ENCODE peak calls at places on chromosomes 7 and 10, in five cellular contexts. One of them, this sample, is unnamed.
A peak's percentile ranks its signal among the peaks of the same experiment; 100 is the strongest.

GRCh38 chr10:46545861-46546590 is 10.4 kb downstream of the GPRIN2 start:
- DNase-seq in AG04450: no peak
- DNase-seq in aorta: peak; percentile 69
- DNase-seq in thyroid gland: peak; percentile 2
- DNase-seq in A549: no peak
- DNase-seq in this sample: no peak

GRCh38 chr10:11570751-11571150 is 40.7 kb downstream of the USP6NL start:
- DNase-seq in A549: no peak
- DNase-seq in aorta: no peak
- DNase-seq in AG04450: no peak
- DNase-seq in thyroid gland: no peak
- DNase-seq in this sample: no peak

GRCh38 chr7:21020667-21021066 is 234.0 kb upstream of the SP8 start:
- DNase-seq in A549: no peak
- DNase-seq in AG04450: no peak
- DNase-seq in aorta: no peak
- DNase-seq in thyroid gland: no peak
- DNase-seq in this sample: no peak

GRCh38 chr10:121572857-121573540 is 25.2 kb downstream of the FGFR2 start:
- DNase-seq in A549: no peak
- DNase-seq in AG04450: no peak
- DNase-seq in aorta: no peak
- DNase-seq in thyroid gland: peak; percentile 29
- DNase-seq in this sample: no peak

GRCh38 chr10:74011762-74012161 is 13.8 kb downstream of the VCL start:
- DNase-seq in aorta: no peak
- DNase-seq in thyroid gland: peak; percentile 74
- DNase-seq in AG04450: peak; percentile 71
- DNase-seq in A549: peak; percentile 46
- DNase-seq in this sample: no peak

GRCh38 chr7:90119178-90119971 is 34.9 kb upstream of the STEAP1 start:
- DNase-seq in thyroid gland: peak; percentile 53
- DNase-seq in AG04450: no peak
- DNase-seq in aorta: peak; percentile 76
- DNase-seq in A549: peak; percentile 6
- DNase-seq in this sample: no peak

GRCh38 chr7:71414490-71414889 is 282.5 kb downstream of the GALNT17 start:
- DNase-seq in AG04450: no peak
- DNase-seq in aorta: no peak
- DNase-seq in thyroid gland: peak; percentile 84
- DNase-seq in A549: no peak
- DNase-seq in this sample: no peak

GRCh38 chr7:87878208-87878735 is 2.0 kb downstream of the DBF4 start:
- DNase-seq in A549: no peak
- DNase-seq in AG04450: no peak
- DNase-seq in aorta: no peak
- DNase-seq in thyroid gland: no peak
- DNase-seq in this sample: no peak

GRCh38 chr7:112892263-112892662 is 102.1 kb upstream of the TMEM168 start:
- DNase-seq in AG04450: peak; percentile 1
- DNase-seq in thyroid gland: no peak
- DNase-seq in A549: peak; percentile 53
- DNase-seq in aorta: no peak
- DNase-seq in this sample: no peak

GRCh38 chr10:88088441-88089340 is 225.3 kb downstream of the PTEN start:
- DNase-seq in aorta: no peak
- DNase-seq in A549: no peak
- DNase-seq in AG04450: no peak
- DNase-seq in thyroid gland: no peak
- DNase-seq in this sample: no peak

GRCh38 chr7:71308105-71308504 is 176.2 kb downstream of the GALNT17 start:
- DNase-seq in thyroid gland: no peak
- DNase-seq in aorta: peak; percentile 88
- DNase-seq in AG04450: no peak
- DNase-seq in A549: no peak
- DNase-seq in this sample: no peak

GRCh38 chr7:26549281-26549943 is 257.8 kb downstream of the SNX10 start:
- DNase-seq in thyroid gland: no peak
- DNase-seq in AG04450: no peak
- DNase-seq in aorta: no peak
- DNase-seq in A549: no peak
- DNase-seq in this sample: no peak

GRCh38 chr7:152887779-152888178 is 128.2 kb downstream of the ACTR3B start:
- DNase-seq in aorta: peak; percentile 43
- DNase-seq in thyroid gland: no peak
- DNase-seq in A549: no peak
- DNase-seq in AG04450: no peak
- DNase-seq in this sample: no peak

GRCh38 chr7:152883858-152884257 is 124.3 kb downstream of the ACTR3B start:
- DNase-seq in A549: no peak
- DNase-seq in AG04450: no peak
- DNase-seq in aorta: no peak
- DNase-seq in thyroid gland: no peak
- DNase-seq in this sample: no peak

GRCh38 chr7:152886579-152887117 is 127.1 kb downstream of the ACTR3B start:
- DNase-seq in AG04450: no peak
- DNase-seq in A549: no peak
- DNase-seq in aorta: no peak
- DNase-seq in thyroid gland: no peak
- DNase-seq in this sample: no peak

GRCh38 chr7:152884321-152884720 is 124.8 kb downstream of the ACTR3B start:
- DNase-seq in aorta: no peak
- DNase-seq in AG04450: no peak
- DNase-seq in thyroid gland: no peak
- DNase-seq in A549: no peak
- DNase-seq in this sample: no peak

DNA sequence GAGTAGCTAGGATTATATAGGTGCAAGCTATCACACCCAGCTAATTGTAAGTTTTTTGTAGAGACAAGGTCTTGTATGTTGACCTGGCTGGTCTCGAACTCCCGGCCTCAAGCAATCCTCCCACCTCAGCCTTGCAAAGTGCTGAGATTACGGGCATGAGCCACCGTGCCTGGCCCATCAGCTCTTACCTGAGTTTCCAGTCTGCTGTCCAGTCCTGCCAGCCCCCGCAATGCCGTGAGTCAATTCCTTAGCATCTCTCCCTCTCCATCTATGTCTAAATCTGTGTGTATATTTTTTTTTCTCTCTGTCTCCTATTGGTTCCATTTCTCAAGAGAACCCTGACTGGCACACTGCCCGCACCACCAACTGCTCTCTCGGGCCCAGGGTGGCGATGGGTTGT is 127.6 kb downstream of the ACTR3B start:
- DNase-seq in aorta: peak; percentile 54
- DNase-seq in thyroid gland: no peak
- DNase-seq in AG04450: no peak
- DNase-seq in A549: no peak
- DNase-seq in this sample: no peak
- H3K4me3 ChIP-seq in aorta: no peak overlapping the region
- H3K4me3 ChIP-seq in thyroid gland: no peak overlapping the region
- H3K4me3 ChIP-seq in AG04450: no peak overlapping the region
- H3K4me3 ChIP-seq in A549: no peak overlapping the region
- H3K4me3 ChIP-seq in this sample: no peak overlapping the region

GRCh38 chr7:130904031-130904757 is 170.2 kb upstream of the KLF14 start:
- DNase-seq in A549: peak; percentile 94
- DNase-seq in aorta: no peak
- DNase-seq in thyroid gland: no peak
- DNase-seq in AG04450: peak; percentile 64
- DNase-seq in this sample: no peak
- H3K4me3 ChIP-seq in A549: peak overlapping the region; percentile 10
- H3K4me3 ChIP-seq in aorta: no peak overlapping the region
- H3K4me3 ChIP-seq in thyroid gland: no peak overlapping the region
- H3K4me3 ChIP-seq in AG04450: peak overlapping the region; percentile 34
- H3K4me3 ChIP-seq in this sample: no peak overlapping the region

DNA sequence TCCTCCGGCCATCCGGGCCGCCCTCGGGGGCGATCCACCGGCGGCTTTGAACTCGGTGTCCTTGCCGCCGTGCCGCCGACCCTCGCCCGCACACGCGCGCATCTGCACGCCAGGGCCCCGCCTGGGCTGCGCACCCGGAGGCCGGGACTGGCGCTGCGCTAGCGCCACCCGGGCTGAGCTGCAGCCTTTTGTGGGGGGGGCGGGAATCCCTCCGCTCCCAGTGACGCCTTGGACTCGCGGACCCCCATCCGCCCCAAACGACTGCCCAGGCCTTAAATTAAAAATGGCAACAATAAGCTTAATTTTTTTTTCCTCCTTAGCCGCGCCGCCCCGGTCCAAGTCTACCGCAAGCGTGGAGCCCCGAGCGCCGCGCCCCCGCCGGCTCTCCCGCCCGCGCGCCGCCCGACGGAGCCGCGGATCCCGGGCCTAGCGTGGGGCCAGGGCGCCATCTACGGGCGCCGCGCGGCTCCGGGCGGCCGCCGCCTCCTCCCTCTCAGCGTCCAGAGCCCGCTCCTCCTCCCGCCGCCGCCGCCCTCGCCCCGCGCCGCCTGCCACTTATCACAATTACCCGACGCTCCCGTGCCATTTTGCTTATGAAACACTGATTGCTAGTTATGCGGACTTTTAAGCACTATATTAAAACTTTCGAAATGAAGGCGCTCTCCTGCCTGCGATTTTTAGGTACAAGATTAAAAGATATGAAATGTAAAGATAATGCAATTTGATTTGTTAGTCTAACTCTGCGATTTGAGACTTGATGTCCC is 7.5 kb upstream of the EBF3 start:
- DNase-seq in A549: peak; percentile 63
- DNase-seq in AG04450: no peak
- DNase-seq in thyroid gland: peak; percentile 46
- DNase-seq in aorta: peak; percentile 89
- DNase-seq in this sample: no peak
- H3K4me3 ChIP-seq in A549: peak overlapping the region; percentile 50
- H3K4me3 ChIP-seq in AG04450: no peak overlapping the region
- H3K4me3 ChIP-seq in thyroid gland: no peak overlapping the region
- H3K4me3 ChIP-seq in aorta: no peak overlapping the region
- H3K4me3 ChIP-seq in this sample: peak overlapping the region; percentile 25

GRCh38 chr7:130887182-130888016 is 153.4 kb upstream of the KLF14 start:
- DNase-seq in aorta: no peak
- DNase-seq in A549: peak; percentile 82
- DNase-seq in AG04450: no peak
- DNase-seq in thyroid gland: no peak
- DNase-seq in this sample: no peak
- H3K4me3 ChIP-seq in aorta: no peak overlapping the region
- H3K4me3 ChIP-seq in A549: peak overlapping the region; percentile 11
- H3K4me3 ChIP-seq in AG04450: peak overlapping the region; percentile 18
- H3K4me3 ChIP-seq in thyroid gland: no peak overlapping the region
- H3K4me3 ChIP-seq in this sample: no peak overlapping the region

DNA sequence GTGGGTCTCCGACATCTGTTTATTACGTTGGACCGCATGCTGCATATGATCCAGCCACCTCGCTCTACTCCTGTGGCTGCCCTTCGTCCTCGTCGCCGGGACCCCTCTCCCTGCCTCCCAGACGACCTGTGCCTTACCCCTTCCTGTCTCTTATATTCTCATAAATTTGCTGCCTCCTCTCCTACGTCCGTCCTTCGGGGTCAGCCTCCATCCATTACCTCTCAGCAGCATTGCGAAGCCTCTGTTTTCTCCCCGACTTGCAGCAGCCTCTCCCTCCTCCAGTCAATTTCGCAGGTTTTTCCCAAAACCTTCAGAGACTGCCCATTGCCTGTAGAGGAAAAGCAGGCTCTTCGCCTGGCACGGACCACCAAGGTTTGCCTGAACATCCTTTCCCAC is 39.4 kb upstream of the LEP start:
- DNase-seq in thyroid gland: no peak
- DNase-seq in A549: no peak
- DNase-seq in aorta: no peak
- DNase-seq in AG04450: no peak
- DNase-seq in this sample: peak; percentile 95
- H3K4me3 ChIP-seq in thyroid gland: no peak overlapping the region
- H3K4me3 ChIP-seq in A549: no peak overlapping the region
- H3K4me3 ChIP-seq in aorta: no peak overlapping the region
- H3K4me3 ChIP-seq in AG04450: no peak overlapping the region
- H3K4me3 ChIP-seq in this sample: no peak overlapping the region

GRCh38 chr10:42769173-42769572 is 13.4 kb upstream of the BMS1 start:
- DNase-seq in aorta: peak; percentile 41
- DNase-seq in A549: no peak
- DNase-seq in thyroid gland: no peak
- DNase-seq in AG04450: no peak
- DNase-seq in this sample: no peak
- H3K4me3 ChIP-seq in aorta: no peak overlapping the region
- H3K4me3 ChIP-seq in A549: no peak overlapping the region
- H3K4me3 ChIP-seq in thyroid gland: no peak overlapping the region
- H3K4me3 ChIP-seq in AG04450: no peak overlapping the region
- H3K4me3 ChIP-seq in this sample: no peak overlapping the region

GRCh38 chr7:98324782-98325181 is 43.3 kb downstream of the BRI3 start:
- DNase-seq in thyroid gland: no peak
- DNase-seq in A549: no peak
- DNase-seq in AG04450: no peak
- DNase-seq in aorta: no peak
- DNase-seq in this sample: no peak

GRCh38 chr7:98319176-98319575 is 37.7 kb downstream of the BRI3 start:
- DNase-seq in thyroid gland: no peak
- DNase-seq in A549: no peak
- DNase-seq in AG04450: no peak
- DNase-seq in aorta: no peak
- DNase-seq in this sample: no peak

GRCh38 chr7:98321301-98321700 is 39.8 kb downstream of the BRI3 start:
- DNase-seq in A549: no peak
- DNase-seq in aorta: no peak
- DNase-seq in AG04450: no peak
- DNase-seq in thyroid gland: no peak
- DNase-seq in this sample: no peak

GRCh38 chr7:98322331-98323260 is 41.1 kb downstream of the BRI3 start:
- DNase-seq in AG04450: no peak
- DNase-seq in aorta: no peak
- DNase-seq in thyroid gland: no peak
- DNase-seq in A549: peak; percentile 33
- DNase-seq in this sample: no peak

DNA sequence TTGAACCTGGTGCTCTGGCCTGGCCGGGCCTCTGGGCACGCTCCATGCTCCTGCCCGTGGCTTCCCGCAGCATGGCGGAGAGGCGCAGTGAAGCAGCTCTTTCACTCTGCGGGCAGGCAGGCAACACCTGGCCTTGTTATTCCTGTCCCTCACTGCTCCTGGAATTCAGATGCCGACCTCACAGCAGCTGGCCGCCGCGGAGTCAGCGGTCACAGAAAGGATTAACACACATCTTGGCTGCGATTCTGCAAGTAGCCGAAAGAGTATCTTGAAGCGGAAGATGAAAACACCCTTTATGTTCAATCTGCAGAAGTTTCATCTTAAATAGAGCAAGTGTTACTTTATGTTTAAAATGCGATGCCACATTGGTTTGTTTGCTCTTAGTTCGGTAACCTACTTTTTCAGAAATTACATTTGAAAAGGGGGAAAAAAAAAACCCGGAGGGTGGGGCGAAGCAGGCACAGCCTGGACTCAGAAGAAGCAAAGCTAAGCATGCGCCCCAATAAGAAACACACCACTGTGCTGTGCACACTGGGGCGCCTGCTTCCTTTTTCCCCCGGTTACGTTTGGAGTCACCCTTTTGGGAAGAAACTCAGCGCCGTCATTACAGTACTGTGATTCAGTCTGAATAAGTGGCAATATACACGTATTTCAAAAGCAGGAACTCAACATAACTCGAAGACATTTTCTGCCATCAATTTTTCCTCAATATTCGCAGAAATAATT is 42.3 kb downstream of the BRI3 start:
- DNase-seq in AG04450: no peak
- DNase-seq in aorta: no peak
- DNase-seq in thyroid gland: no peak
- DNase-seq in A549: no peak
- DNase-seq in this sample: no peak
- H3K4me3 ChIP-seq in AG04450: peak overlapping the region; percentile 27
- H3K4me3 ChIP-seq in aorta: no peak overlapping the region
- H3K4me3 ChIP-seq in thyroid gland: no peak overlapping the region
- H3K4me3 ChIP-seq in A549: no peak overlapping the region
- H3K4me3 ChIP-seq in this sample: no peak overlapping the region

GRCh38 chr7:124649397-124650029 is 116.1 kb downstream of the GPR37 start:
- DNase-seq in AG04450: no peak
- DNase-seq in aorta: no peak
- DNase-seq in thyroid gland: no peak
- DNase-seq in A549: no peak
- DNase-seq in this sample: no peak
- H3K4me3 ChIP-seq in AG04450: no peak overlapping the region
- H3K4me3 ChIP-seq in aorta: no peak overlapping the region
- H3K4me3 ChIP-seq in thyroid gland: no peak overlapping the region
- H3K4me3 ChIP-seq in A549: peak overlapping the region; percentile 18
- H3K4me3 ChIP-seq in this sample: no peak overlapping the region